ENCODE peak calls at places on chromosome 4, in four cellular contexts. K, S, E and F are unnamed samples.

GRCh38 chr4:105022811-105023667 is 123.6 kb upstream of the TET2 start:
- DNase-seq in K (no peak), S (peak), E (no peak), F (no peak)

GRCh38 chr4:139774759-139775487 is 109.3 kb downstream of the MGST2 start:
- DNase-seq in K (no peak), S (no peak), E (no peak), F (no peak)

GRCh38 chr4:72076562-72076961 is 44.8 kb downstream of the NPFFR2 start:
- DNase-seq in K (no peak), S (no peak), E (no peak), F (no peak)

GRCh38 chr4:140363051-140363450 is 10.4 kb upstream of the SCOC start:
- DNase-seq in K (no peak), S (no peak), E (no peak), F (no peak)

GRCh38 chr4:8504279-8505007 is 63.9 kb downstream of the TRMT44 start:
- DNase-seq in K (no peak), S (no peak), E (peak), F (no peak)

GRCh38 chr4:67332627-67333026 is 212.7 kb downstream of the CENPC start:
- DNase-seq in K (peak), S (no peak), E (no peak), F (peak)

GRCh38 chr4:152185786-152186540 is 349.9 kb downstream of the FBXW7 start:
- DNase-seq in K (no peak), S (no peak), E (no peak), F (no peak)

GRCh38 chr4:126778348-126778747 is 854.4 kb upstream of the INTU start:
- DNase-seq in K (no peak), S (peak), E (no peak), F (no peak)

GRCh38 chr4:37805091-37805490 is 21.4 kb upstream of the PGM2 start:
- DNase-seq in K (no peak), S (no peak), E (no peak), F (no peak)

GRCh38 chr4:25088342-25088952 is 57.7 kb upstream of the LGI2 start:
- DNase-seq in K (no peak), S (no peak), E (no peak), F (peak)

GRCh38 chr4:80309301-80310004 is 26.1 kb upstream of the CFAP299 start:
- DNase-seq in K (no peak), S (no peak), E (no peak), F (no peak)

GRCh38 chr4:137994858-137995257 is 247.3 kb downstream of the SLC7A11 start:
- DNase-seq in K (no peak), S (no peak), E (no peak), F (no peak)

GRCh38 chr4:8114456-8115202 is 44.0 kb downstream of the ABLIM2 start:
- DNase-seq in K (no peak), S (no peak), E (no peak), F (no peak)

GRCh38 chr4:108483077-108483476 is 137.3 kb upstream of the RPL34 start:
- DNase-seq in K (no peak), S (no peak), E (no peak), F (no peak)

GRCh38 chr4:123638834-123639233 is 242.2 kb downstream of the SPRY1 start:
- DNase-seq in K (no peak), S (no peak), E (no peak), F (no peak)

GRCh38 chr4:35364321-35364870 is 879.9 kb downstream of the ARAP2 start:
- DNase-seq in K (no peak), S (no peak), E (no peak), F (no peak)

GRCh38 chr4:27011401-27011800 is 150.8 kb downstream of the STIM2 start:
- DNase-seq in K (no peak), S (no peak), E (no peak), F (no peak)

GRCh38 chr4:150033937-150034336 is 44.3 kb upstream of the DCLK2 start:
- DNase-seq in K (no peak), S (no peak), E (no peak), F (no peak)

GRCh38 chr4:155632314-155632713 is 34.3 kb upstream of the GUCY1A1 start:
- DNase-seq in K (no peak), S (no peak), E (no peak), F (no peak)

GRCh38 chr4:106522839-106523238 is 154.3 kb upstream of the GIMD1 start:
- DNase-seq in K (no peak), S (no peak), E (no peak), F (peak)

GRCh38 chr4:13452927-13453579 is 31.1 kb downstream of the RAB28 start:
- DNase-seq in K (no peak), S (no peak), E (no peak), F (no peak)

GRCh38 chr4:101187837-101188236 is 159.5 kb downstream of the PPP3CA start:
- DNase-seq in K (no peak), S (no peak), E (no peak), F (no peak)

GRCh38 chr4:151407466-151408379 is 1.3 kb upstream of the FHIP1A start:
- DNase-seq in K (peak), S (no peak), E (peak), F (no peak)

GRCh38 chr4:69078852-69079251 is 17.4 kb upstream of the UGT2B7 start:
- DNase-seq in K (peak), S (no peak), E (no peak), F (no peak)

GRCh38 chr4:171676555-171677215 is 136.5 kb upstream of the GALNTL6 start:
- DNase-seq in K (no peak), S (no peak), E (no peak), F (no peak)

GRCh38 chr4:117375101-117375500 is 289.7 kb upstream of the TRAM1L1 start:
- DNase-seq in K (no peak), S (no peak), E (no peak), F (no peak)

GRCh38 chr4:147479817-147480216 is 1.1 kb upstream of the EDNRA start:
- DNase-seq in K (no peak), S (no peak), E (peak), F (no peak)

GRCh38 chr4:2797545-2798305 is 4.8 kb downstream of the SH3BP2 start:
- DNase-seq in K (no peak), S (no peak), E (no peak), F (peak)

GRCh38 chr4:139720806-139721205 is 55.2 kb downstream of the MGST2 start:
- DNase-seq in K (no peak), S (no peak), E (no peak), F (no peak)

GRCh38 chr4:80709082-80709869 is 321.2 kb upstream of the BMP3 start:
- DNase-seq in K (no peak), S (no peak), E (no peak), F (no peak)

GRCh38 chr4:101357751-101358150 is 10.4 kb upstream of the PPP3CA start:
- DNase-seq in K (no peak), S (no peak), E (no peak), F (no peak)

GRCh38 chr4:177455591-177455990 is 13.4 kb upstream of the AGA start:
- DNase-seq in K (no peak), S (no peak), E (no peak), F (no peak)

GRCh38 chr4:70945046-70945445 is 42.9 kb downstream of the MOB1B start:
- DNase-seq in K (no peak), S (no peak), E (no peak), F (no peak)

GRCh38 chr4:70946944-70947343 is 44.8 kb downstream of the MOB1B start:
- DNase-seq in K (no peak), S (no peak), E (no peak), F (no peak)

GRCh38 chr4:70954032-70954431 is 39.4 kb upstream of the DCK start:
- DNase-seq in K (no peak), S (no peak), E (no peak), F (no peak)

GRCh38 chr4:70945452-70946055 is 43.4 kb downstream of the MOB1B start:
- DNase-seq in K (no peak), S (no peak), E (no peak), F (no peak)

DNA sequence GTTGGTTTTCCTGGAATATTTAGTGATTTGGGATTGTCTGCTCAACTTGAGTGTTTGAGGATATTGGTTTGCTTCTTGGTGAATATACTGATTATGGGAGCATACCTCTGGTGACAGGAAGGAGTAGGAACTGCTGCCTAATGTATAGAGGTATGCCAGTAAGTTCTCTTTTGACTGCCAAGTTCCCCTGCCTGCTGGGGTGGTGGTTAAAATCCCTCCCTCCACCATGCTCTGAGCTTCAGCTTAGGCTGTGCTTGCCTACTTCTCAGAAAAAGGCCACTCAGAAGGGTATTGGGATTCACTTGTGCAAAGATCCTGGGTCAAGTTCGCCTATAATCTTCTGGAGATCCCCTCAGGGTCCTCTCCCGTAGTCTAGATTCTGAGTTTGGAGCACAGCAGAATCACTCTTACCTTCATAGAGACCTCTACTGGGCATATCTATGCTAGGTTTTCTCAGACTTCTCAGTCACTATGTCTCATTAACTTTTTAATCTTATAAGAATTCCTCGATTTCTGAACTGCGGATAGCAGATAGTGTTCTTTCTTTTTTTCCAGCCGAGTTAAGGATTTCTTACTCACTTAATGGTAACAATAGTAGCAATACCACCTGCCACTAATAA is 44.7 kb upstream of the DCK start:
- DNase-seq in K (no peak), S (no peak), E (no peak), F (no peak)
- TF ChIP-seq CTCF in K (peak), S (no peak), E (no peak), F (no peak)

GRCh38 chr4:188854451-188854850 is 715.2 kb downstream of the TRIML1 start:
- DNase-seq in K (no peak), S (no peak), E (no peak), F (no peak)

DNA sequence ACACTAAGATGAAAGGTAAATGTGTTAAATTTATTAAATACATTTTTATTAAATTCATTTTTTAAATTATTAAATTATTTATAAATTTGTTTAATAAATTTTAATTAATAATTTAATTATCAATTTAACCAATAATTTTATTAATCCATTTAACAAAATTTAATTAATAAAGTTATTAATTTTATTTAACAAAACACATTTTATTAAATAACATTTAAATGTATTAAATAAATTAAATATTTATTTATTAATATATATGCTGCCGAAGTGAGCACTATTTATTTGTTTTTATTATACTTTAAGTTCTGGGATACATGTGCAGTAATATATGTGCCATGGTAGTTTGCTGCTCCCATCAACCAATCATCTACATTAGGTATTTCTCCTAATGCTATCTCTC is 719.5 kb downstream of the TRIML1 start:
- DNase-seq in K (no peak), S (no peak), E (no peak), F (no peak)
- H3K27ac ChIP-seq in K (no peak), S (no peak), E (no peak), F (no peak)

DNA sequence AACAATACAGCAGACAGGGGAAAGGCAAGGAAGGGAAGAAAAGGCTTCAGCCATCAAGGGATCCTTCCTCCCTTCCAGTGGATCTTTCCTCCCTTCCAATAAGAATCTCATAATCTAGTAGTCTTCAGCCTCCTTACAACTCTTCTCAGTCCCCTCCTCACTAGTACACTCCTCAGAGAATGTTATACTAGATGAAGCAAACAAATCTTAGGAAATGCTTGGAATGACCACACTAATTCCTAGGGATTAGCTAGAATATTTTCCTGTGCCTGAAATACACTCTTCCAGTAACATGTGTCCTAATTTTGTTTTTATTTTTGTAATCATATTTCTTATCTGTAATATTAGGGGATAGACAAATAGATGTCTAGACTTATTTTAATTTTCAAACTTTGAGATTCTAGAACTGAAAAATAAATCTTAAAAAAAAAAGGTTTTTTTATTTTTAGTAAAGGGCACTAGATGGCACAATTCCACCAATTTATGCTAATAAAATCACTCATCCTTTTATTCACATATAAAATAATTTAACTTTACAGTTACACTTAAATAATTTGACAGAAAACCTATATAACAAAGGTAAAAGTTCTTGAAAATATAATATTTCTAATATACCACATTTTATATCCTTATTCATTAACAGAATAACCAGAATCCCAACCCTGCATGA is 7.0 kb upstream of the STPG2 start:
- DNase-seq in K (no peak), S (no peak), E (no peak), F (no peak)
- TF ChIP-seq CTCF in K (peak), S (peak), E (no peak), F (no peak)

DNA sequence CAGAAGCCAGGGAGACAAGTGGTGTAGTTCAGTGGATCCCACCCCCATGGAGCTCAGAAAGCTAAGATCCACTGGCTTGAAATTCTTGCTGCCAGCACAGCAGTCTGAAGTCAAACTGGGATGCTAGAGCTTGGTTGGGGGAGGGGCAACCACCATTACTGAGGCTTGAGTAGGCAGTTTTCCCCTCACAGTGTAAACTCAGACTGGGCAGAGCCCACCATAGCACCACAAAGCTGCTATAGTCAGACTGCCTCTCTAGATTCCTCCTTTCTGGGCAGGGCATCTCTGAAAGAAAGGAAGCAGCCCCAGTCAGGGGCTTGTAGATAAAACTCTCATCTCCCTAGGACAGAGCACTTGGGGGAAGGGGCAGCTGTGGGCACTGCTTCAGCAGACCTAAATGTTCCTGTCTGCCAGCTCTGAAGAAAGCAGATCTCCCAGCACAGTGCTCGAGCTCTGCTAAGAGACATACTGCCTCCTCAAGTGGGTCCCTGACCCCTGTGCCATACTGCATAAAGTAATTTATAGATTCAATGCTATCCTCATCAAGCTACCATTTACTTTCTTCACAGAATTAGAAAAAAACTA is 163.2 kb downstream of the HHIP start:
- DNase-seq in K (peak), S (no peak), E (no peak), F (no peak)
- H3K27ac ChIP-seq in K (no peak), S (no peak), E (no peak), F (no peak)

GRCh38 chr4:102715057-102715456 is 45.7 kb downstream of the MANBA start:
- DNase-seq in K (no peak), S (no peak), E (no peak), F (no peak)
- TF ChIP-seq CTCF in K (no peak), S (peak), E (no peak), F (no peak)

DNA sequence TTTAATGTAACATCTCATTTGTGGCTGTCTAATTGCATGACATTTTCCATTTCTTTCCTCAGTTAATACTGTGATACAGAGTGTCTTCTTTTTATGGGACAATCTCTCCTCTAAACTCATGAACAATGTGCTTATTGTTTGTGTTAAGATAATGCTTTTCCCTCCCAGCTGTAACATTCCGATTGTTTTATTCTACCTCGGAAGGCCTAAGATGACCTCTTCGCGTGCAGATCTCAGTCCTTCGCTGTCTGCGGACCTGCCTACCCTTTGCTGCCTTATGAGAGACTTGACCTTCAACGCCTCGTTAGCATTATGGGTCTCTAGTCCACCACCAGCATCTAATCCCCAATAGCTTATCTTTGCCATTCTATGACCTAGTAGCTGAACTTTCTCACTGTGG is 29.8 kb upstream of the ZFP42 start:
- DNase-seq in K (no peak), S (no peak), E (no peak), F (no peak)
- H3K27ac ChIP-seq in K (no peak), S (no peak), E (no peak), F (no peak)

DNA sequence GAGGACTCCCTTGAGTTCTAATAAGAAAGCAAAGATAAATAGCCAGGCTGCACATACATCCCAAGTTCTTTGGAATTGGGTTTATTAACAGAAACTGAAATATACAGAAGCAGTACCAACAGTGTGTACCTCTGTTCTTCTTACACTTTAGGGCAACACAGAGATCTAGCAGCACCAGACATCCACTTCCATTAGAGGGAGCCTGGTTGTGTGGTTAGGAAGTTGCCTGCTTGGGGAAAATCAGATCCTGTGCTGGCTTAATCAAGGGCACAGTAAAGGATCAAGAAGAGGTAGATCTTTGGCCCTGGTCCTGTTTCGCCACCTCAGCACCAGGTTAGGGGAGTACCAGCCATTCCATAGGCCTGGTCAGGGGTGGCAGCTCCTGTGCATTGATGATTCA is 231.1 kb upstream of the ARHGAP24 start:
- DNase-seq in K (peak), S (no peak), E (no peak), F (no peak)
- TF ChIP-seq CTCF in K (peak), S (peak), E (no peak), F (no peak)

GRCh38 chr4:16869594-16870245 is 28.7 kb downstream of the LDB2 start:
- DNase-seq in K (no peak), S (no peak), E (no peak), F (no peak)

GRCh38 chr4:16881151-16881884 is 17.1 kb downstream of the LDB2 start:
- DNase-seq in K (no peak), S (no peak), E (no peak), F (no peak)

DNA sequence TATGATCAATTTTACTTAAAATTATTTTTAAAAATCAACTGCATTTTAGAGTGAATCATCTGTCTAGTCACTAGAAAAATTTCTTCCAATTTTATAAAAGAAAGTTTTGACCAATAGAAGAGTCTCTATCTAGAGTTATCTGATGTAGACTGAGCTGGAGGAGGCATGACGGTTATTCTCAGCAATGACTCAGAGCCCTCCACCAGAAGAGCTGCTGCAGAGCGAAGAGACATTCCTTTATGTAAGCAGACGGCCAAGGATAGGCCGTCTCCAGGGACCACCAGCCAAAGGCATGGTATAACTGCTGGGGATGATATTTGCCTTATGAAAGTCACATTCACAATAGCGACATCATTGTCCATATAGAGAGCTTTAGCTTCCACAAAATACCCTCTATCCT is 23.0 kb downstream of the LDB2 start:
- DNase-seq in K (no peak), S (no peak), E (no peak), F (no peak)
- H3K27ac ChIP-seq in K (no peak), S (no peak), E (peak), F (no peak)

GRCh38 chr4:61517144-61517543 is 317.0 kb downstream of the ADGRL3 start:
- DNase-seq in K (peak), S (no peak), E (no peak), F (no peak)
- TF ChIP-seq CTCF in K (peak), S (no peak), E (no peak), F (no peak)